ENCODE peak calls at places on chromosomes 5 and 9, in nine cellular contexts. M is uterus, Q is BE2C, F is tibial nerve, V is left ventricle myocardium inferior, N is IMR-90, E is SK-N-SH, X is BJ, P is astrocyte of the spinal cord. S is an unnamed sample.

GRCh38 chr9:109450346-109450745 is 47.8 kb downstream of the PTPN3 start:
- DNase-seq in M (no peak), Q (no peak), F (no peak), V (no peak), N (peak), E (no peak), X (no peak), P (no peak), S (no peak)

GRCh38 chr5:61617995-61618525 is 286.0 kb downstream of the ZSWIM6 start:
- DNase-seq in M (no peak), Q (no peak), F (no peak), V (no peak), N (no peak), E (no peak), X (no peak), P (no peak), S (no peak)

GRCh38 chr5:37197340-37198050 is 51.7 kb downstream of the CPLANE1 start:
- DNase-seq in M (no peak), Q (no peak), F (no peak), V (no peak), N (peak), E (no peak), X (no peak), P (peak), S (no peak)

GRCh38 chr5:115709585-115709984 is 83.7 kb upstream of the TMED7 start:
- DNase-seq in M (no peak), Q (no peak), F (no peak), V (no peak), N (no peak), E (no peak), X (no peak), P (no peak), S (no peak)

GRCh38 chr9:130530932-130531331 is 48.4 kb upstream of the FUBP3 start:
- DNase-seq in M (no peak), Q (no peak), F (no peak), V (peak), N (no peak), E (no peak), X (no peak), P (no peak), S (peak)

GRCh38 chr5:135392256-135392655 is 6.8 kb downstream of the MACROH2A1 start:
- DNase-seq in M (no peak), Q (no peak), F (no peak), V (no peak), N (peak), E (no peak), X (no peak), P (peak), S (no peak)

GRCh38 chr9:130927338-130927737 is 11.7 kb downstream of the FIBCD1 start:
- DNase-seq in M (no peak), Q (peak), F (no peak), V (no peak), N (peak), E (no peak), X (no peak), P (no peak), S (no peak)

GRCh38 chr9:84711936-84712335 is 42.4 kb downstream of the NTRK2 start:
- DNase-seq in M (no peak), Q (no peak), F (peak), V (no peak), N (no peak), E (peak), X (peak), P (peak), S (no peak)

GRCh38 chr9:92439921-92440750 is 15.9 kb upstream of the OMD start:
- DNase-seq in M (no peak), Q (no peak), F (no peak), V (no peak), N (peak), E (no peak), X (no peak), P (peak), S (no peak)

GRCh38 chr5:178675922-178676321 is 49.1 kb upstream of the CLK4 start:
- DNase-seq in M (no peak), Q (no peak), F (no peak), V (no peak), N (no peak), E (no peak), X (no peak), P (no peak), S (no peak)

GRCh38 chr5:131394128-131394527 is 130.3 kb downstream of the CDC42SE2 start:
- DNase-seq in M (no peak), Q (no peak), F (no peak), V (no peak), N (peak), E (no peak), X (no peak), P (peak), S (no peak)

GRCh38 chr5:143350341-143350740 is 53.1 kb downstream of the NR3C1 start:
- DNase-seq in M (no peak), Q (no peak), F (no peak), V (no peak), N (no peak), E (no peak), X (no peak), P (no peak), S (no peak)

GRCh38 chr9:69412741-69413150 is 87.7 kb downstream of the ENTREP1 start:
- DNase-seq in M (peak), Q (peak), F (no peak), V (peak), N (peak), E (peak), X (peak), P (peak), S (peak)

GRCh38 chr5:10363519-10364185 is 10.2 kb downstream of the MARCHF6 start:
- DNase-seq in M (no peak), Q (no peak), F (no peak), V (no peak), N (no peak), E (no peak), X (no peak), P (no peak), S (no peak)

GRCh38 chr9:133201424-133202144 is 7.5 kb downstream of the OBP2B start:
- DNase-seq in M (no peak), Q (no peak), F (no peak), V (no peak), N (no peak), E (no peak), X (no peak), P (no peak), S (no peak)

GRCh38 chr9:36306481-36307306 is 48.4 kb upstream of the GNE start:
- DNase-seq in M (no peak), Q (no peak), F (no peak), V (no peak), N (peak), E (no peak), X (no peak), P (peak), S (no peak)

GRCh38 chr5:55176176-55176818 is 3.3 kb upstream of the CDC20B start:
- DNase-seq in M (no peak), Q (peak), F (no peak), V (peak), N (no peak), E (peak), X (no peak), P (no peak), S (peak)
- H3K4me3 ChIP-seq in M (no peak), Q (peak), F (peak), V (peak), N (peak), E (no peak), X (no peak), P (peak), S (peak)

DNA sequence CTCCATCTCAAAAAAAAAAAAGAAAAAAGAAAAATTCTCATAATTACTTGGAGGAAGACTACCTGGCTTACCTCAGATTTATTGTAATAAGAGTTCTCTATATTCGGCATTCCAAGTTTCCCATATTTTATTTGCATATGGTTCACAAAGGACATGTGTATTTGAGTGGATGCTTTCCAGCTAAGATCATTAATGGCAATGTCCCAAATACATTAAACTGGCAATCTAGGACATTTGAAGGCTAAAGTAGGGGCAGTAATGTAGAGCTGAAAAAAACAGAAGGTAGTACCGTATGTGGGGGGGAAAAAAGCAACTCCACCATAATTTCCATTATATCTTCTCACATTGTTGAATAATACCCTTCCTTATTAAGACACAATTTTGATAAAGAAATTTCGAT is 4.9 kb downstream of the TUT7 start:
- DNase-seq in M (no peak), Q (no peak), F (no peak), V (no peak), N (peak), E (no peak), X (no peak), P (no peak), S (no peak)
- H3K4me3 ChIP-seq in M (no peak), Q (no peak), F (no peak), V (no peak), N (no peak), E (no peak), X (no peak), P (no peak), S (no peak)

DNA sequence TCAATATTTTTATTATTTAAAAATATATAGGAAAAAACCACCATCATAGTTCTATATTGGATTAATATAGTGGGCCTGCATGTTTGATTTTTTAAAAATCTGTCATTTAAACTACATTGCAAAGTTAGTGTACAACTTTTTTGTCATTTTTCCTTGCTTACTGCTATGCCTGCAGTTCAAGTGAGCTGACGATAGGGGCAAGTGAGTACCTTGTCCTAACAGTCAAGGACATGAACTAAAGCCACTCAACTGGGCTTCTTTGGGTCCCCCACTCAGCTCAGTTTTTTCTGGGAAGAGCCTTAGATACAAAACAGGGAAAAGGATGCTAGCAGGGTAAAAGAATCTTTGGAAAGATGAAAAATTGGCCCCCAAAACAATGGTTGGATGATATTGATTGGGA is 269.9 kb downstream of the MAN2A1 start:
- DNase-seq in M (no peak), Q (no peak), F (no peak), V (no peak), N (no peak), E (no peak), X (no peak), P (no peak), S (no peak)
- H3K4me3 ChIP-seq in M (no peak), Q (no peak), F (no peak), V (no peak), N (no peak), E (no peak), X (no peak), P (no peak), S (no peak)

DNA sequence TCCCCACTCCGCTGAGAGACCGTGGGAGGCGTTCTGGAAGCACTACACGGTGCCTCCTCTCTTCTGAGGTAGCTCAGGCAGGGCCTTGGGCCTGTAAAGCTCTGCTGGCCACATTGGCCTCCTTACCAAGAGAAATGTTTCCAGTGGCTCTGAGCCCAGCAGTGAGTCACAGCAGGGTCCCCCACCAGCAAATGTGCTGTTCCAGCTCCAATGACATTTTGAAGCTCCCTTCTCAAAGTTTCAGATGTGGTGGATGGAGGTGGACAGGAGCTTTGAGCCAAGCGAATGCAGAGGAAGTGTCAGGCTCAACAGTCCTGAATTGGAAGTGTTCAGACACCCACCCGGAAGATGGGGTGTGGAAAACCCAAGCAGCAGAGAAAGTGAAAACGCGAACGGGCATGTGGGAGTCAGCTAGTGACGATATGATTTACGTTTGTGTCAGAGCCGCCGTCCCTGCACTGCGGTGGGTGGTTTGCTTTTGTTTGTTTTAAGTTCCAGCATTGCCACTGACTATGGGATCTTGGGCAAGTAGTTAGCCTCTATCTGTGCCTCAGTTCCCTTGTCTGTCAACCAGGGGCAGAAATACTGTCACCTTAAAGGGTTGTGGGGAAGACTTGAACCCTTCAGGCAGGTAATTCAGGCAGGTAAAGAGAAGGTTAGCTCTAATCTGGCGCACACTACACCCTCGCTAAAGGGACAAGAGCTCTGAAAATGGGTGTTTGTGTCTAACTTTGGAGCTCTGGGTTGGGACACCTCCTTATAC is 38.2 kb downstream of the C5orf15 start:
- DNase-seq in M (no peak), Q (no peak), F (no peak), V (no peak), N (peak), E (no peak), X (no peak), P (peak), S (no peak)
- H3K4me3 ChIP-seq in M (no peak), Q (no peak), F (no peak), V (no peak), N (no peak), E (no peak), X (no peak), P (no peak), S (no peak)

DNA sequence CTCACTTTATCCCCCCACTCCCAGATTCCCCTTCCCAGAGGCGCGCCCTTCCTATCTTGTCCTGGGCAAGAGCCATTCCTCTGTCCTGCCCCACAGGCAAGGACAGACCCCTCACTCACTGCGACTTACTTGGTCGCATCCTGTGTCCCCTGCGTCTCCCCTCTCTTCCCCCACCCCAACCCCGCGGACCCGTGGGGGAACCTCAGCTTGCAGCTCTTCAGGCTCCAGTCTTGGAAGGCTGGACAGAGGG is 542 bp downstream of the GGTA1 start:
- DNase-seq in M (no peak), Q (no peak), F (no peak), V (no peak), N (no peak), E (no peak), X (no peak), P (no peak), S (no peak)
- H3K4me3 ChIP-seq in M (peak), Q (peak), F (peak), V (peak), N (peak), E (peak), X (peak), P (peak), S (peak)

GRCh38 chr5:138370537-138370936 is 18.1 kb downstream of the KDM3B start:
- DNase-seq in M (no peak), Q (no peak), F (no peak), V (no peak), N (peak), E (no peak), X (no peak), P (no peak), S (no peak)
- H3K4me3 ChIP-seq in M (no peak), Q (no peak), F (no peak), V (no peak), N (no peak), E (no peak), X (no peak), P (no peak), S (no peak)

GRCh38 chr5:373710-374602 is 52.4 kb downstream of the AHRR start:
- DNase-seq in M (no peak), Q (peak), F (no peak), V (peak), N (peak), E (peak), X (no peak), P (peak), S (peak)
- H3K4me3 ChIP-seq in M (peak), Q (peak), F (peak), V (peak), N (peak), E (peak), X (peak), P (peak), S (peak)

DNA sequence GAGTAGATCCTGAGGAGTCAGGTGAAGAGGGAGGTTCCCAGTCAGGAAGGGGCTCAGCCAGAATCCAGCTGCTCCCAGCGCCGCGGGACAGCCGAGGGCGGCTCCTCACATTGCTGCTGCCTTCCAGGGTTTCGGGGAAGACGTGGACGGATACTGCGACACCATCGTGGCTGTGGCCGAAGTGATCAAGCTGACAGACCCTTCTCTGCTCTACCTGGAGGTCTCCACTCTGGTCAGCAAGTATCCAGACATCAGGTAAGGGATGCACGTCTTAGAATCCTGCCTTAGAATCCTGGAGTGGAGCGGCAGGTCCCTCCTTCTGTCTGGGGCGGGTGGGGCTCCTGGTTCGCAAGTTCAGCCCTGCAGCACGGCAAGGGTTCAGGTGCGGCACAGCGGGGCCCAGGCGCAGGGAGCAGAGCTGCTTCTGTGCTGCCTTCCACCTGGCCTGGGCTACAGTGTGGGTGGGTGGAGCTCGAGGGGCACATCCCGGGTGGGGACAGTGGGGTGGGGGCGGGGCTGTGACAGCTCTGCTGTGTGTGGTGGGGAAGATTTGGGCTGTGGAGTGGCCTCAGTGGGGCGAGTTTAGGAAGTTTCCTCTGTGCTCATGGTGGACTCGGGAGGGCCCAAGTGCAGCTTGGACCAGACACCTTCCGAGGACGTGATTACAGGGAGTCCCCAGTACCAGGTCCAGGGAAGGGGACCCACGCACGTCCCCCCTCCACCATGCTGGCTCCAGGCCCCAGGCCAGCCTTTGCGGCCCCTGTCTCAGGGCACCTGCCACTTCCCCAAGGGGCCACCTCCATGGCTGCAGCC is 22.8 kb downstream of the EXOC3 start:
- DNase-seq in M (no peak), Q (no peak), F (no peak), V (peak), N (no peak), E (no peak), X (no peak), P (no peak), S (peak)
- H3K4me3 ChIP-seq in M (no peak), Q (no peak), F (no peak), V (no peak), N (no peak), E (no peak), X (no peak), P (no peak), S (no peak)

DNA sequence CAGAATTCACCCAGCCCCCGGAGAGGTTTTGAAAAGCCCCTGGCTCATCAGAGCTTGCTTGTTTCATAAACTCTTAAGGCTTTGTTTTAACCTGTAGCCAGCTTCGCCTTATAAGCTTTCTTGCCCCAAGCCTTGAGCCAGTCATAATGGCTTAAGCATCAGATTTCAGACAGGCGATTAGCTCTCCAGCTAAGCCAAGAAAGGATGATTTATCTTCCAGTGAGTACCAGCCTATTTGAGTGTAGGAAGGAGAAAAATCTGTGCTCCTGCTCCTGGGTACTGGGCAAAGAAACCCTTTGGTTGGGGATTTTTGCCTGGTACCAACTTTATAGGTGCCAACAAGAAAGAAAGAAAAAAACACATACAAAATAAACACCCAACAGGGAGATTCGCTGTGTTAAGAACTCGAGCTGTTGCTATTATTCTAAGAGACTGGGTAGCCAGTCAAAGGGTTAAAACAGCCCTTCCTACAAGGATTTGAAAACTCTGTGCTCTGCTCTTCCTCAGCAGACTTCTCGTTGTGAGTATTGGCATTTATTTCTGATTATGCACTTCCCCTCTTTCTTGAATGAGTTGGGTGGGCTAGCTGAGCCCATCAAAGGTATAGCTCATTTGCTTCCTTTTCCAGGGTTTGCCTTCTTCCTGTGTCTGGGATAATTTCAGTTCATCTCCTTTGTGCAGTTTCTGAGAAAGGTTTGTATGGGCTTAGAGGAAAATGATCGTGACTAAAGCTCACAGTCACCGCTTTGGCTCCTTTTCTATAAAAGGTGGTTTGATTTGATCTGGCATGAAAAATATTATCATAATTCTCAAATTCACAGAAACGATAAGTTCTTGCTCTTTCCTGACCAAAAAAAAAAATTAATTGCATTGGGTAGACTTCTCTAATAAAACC is 157.2 kb upstream of the DMRT1 start:
- DNase-seq in M (no peak), Q (no peak), F (no peak), V (no peak), N (peak), E (no peak), X (no peak), P (peak), S (no peak)
- H3K4me3 ChIP-seq in M (no peak), Q (no peak), F (no peak), V (no peak), N (peak), E (peak), X (peak), P (peak), S (no peak)